ENCODE peak calls at places on chromosome 14, in five cellular contexts. V is hepatocyte, X is GM12878, Z is GM23338, C is MM.1S. H is an unnamed sample.

GRCh38 chr14:64200170-64200569 is 94.0 kb downstream of the ESR2 start:
- DNase-seq in V (peak; percentile 53), X (no peak), C (no peak), Z (peak; percentile 47), H (no peak)

GRCh38 chr14:42628591-42628990 is 1021.9 kb downstream of the LRFN5 start:
- DNase-seq in C (peak; percentile 9), Z (no peak), X (no peak), V (no peak), H (no peak)

GRCh38 chr14:96016761-96017160 is 22.4 kb upstream of the C14orf132 start:
- DNase-seq in V (peak; percentile 28), X (no peak), C (no peak), Z (no peak), H (no peak)

GRCh38 chr14:102943454-102943853 is 21.0 kb downstream of the AMN start:
- DNase-seq in C (no peak), V (no peak), X (no peak), Z (no peak), H (no peak)

GRCh38 chr14:50333010-50333409 is 20.9 kb downstream of the DMAC2L start:
- DNase-seq in X (no peak), V (no peak), Z (peak; percentile 20), C (no peak), H (peak; percentile 82)

GRCh38 chr14:32724864-32725550 is 213.7 kb upstream of the NPAS3 start:
- DNase-seq in Z (peak; percentile 15), X (no peak), C (no peak), V (peak; percentile 4), H (peak; percentile 40)

GRCh38 chr14:77988966-77989365 is 181.2 kb upstream of the NRXN3 start:
- DNase-seq in V (no peak), C (no peak), Z (no peak), X (no peak), H (peak; percentile 76)

GRCh38 chr14:50820786-50821185 is 10.2 kb downstream of the NIN start:
- DNase-seq in Z (no peak), V (no peak), X (no peak), C (no peak), H (no peak)

GRCh38 chr14:85471744-85472143 is 58.2 kb upstream of the FLRT2 start:
- DNase-seq in V (peak; percentile 32), C (no peak), Z (no peak), X (no peak), H (peak; percentile 76)

GRCh38 chr14:54547583-54547982 is 19.3 kb upstream of the SAMD4A start:
- DNase-seq in V (no peak), X (no peak), C (no peak), Z (no peak), H (no peak)

GRCh38 chr14:77074969-77075368 is 23.1 kb upstream of the CIPC start:
- DNase-seq in C (no peak), X (no peak), Z (no peak), V (no peak), H (no peak)

GRCh38 chr14:96676161-96676560 is 121.0 kb upstream of the VRK1 start:
- DNase-seq in Z (no peak), C (no peak), V (no peak), X (no peak), H (peak; percentile 59)

GRCh38 chr14:101062065-101062450 is 158.5 kb upstream of the RTL1 start:
- DNase-seq in Z (no peak), C (no peak), V (no peak), X (no peak), H (no peak)

GRCh38 chr14:21911877-21912276 is 238.3 kb upstream of the OR4E1 start:
- DNase-seq in Z (no peak), C (no peak), V (no peak), X (no peak), H (no peak)

DNA sequence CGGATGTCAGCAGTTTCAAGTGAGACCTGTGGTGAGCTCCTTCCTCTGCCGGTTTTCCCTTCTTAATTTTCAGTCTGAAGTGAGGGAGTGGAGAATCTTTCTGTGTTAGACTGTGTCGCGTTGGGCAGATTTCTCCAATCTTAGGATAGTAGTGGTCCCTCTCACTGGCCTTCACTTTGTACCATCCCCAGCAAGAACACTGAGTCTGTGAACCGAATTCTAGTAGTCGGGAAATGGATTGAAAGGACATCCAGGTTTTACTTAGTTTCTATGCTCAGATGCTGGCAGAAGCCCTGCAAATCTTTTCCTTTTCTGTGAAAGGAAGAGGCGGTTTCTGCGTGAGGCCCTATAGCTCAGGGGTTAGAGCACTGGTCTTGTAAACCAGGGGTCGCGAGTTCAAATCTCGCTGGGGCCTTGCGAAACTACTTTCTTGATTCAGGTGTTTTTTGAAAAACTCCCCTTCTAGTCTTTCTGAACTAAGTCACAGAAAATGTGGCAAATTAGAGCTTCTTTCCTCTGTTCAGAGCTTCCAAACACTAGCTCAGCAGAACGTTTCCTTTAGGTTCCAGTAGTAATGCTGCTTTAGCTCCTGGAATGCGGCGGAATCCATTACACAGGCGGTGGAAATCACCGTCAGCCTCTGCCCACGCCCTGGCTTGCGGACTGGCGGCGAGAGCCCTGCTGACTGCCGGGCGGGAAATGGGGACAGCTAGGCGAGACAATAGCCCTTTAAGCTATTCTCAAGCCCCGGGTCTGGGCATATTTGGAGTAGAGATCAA is 2.8 kb upstream of the RNASE4 start:
- DNase-seq in V (peak; percentile 94), Z (peak; percentile 92), C (peak; percentile 73), X (peak; percentile 89), H (peak; percentile 88)
- TF ChIP-seq EZH2 in V (no peak), Z (no peak), C (no peak), X (no peak), H (no peak)

GRCh38 chr14:94966868-94967267 is 190.5 kb downstream of the DICER1 start:
- DNase-seq in V (no peak), X (no peak), Z (no peak), C (no peak), H (no peak)
- H3K27ac ChIP-seq in V (no peak overlapping the region), X (no peak overlapping the region), Z (no peak overlapping the region), C (no peak overlapping the region), H (no peak overlapping the region)

DNA sequence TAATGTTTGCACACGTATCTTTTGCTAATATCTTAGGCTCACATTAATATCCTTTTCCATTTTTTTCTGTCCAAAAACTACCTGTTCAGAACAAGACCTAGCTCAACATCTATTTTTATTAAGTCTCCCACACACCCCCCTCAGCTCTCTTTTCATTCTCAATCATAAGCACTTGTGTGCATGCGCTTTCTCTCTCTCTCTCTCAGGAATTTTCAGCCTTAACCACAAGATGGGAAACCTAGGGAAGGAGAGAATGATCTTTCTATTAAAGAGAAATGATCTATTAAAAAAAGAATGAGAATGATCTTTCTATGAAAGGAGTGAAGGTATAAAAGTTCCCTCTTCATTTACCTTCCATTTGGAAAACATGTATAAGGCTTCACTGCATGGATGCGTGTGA is 39.7 kb upstream of the AP4S1 start:
- DNase-seq in Z (no peak), C (no peak), X (no peak), V (no peak), H (no peak)
- H3K79me2 ChIP-seq in Z (peaks cover 99% of the 10 kb centered on the region), C (peaks cover 30% of the 10 kb centered on the region), X (peaks cover 30% of the 10 kb centered on the region), V (peaks cover 100% of the 10 kb centered on the region), H (peaks cover 92% of the 10 kb centered on the region)

GRCh38 chr14:38207830-38208815 is at the start of gene SSTR1:
- DNase-seq in X (no peak), V (peak; percentile 84), Z (peak; percentile 68), C (no peak), H (no peak)
- TF ChIP-seq EZH2 in X (no peak), V (peak; percentile 31), Z (peak; percentile 87), C (no peak), H (no peak)

GRCh38 chr14:75341639-75342038 is 63.0 kb downstream of the FOS start:
- DNase-seq in Z (no peak), V (no peak), X (no peak), C (no peak), H (no peak)

GRCh38 chr14:75343914-75344313 is 65.3 kb downstream of the FOS start:
- DNase-seq in C (no peak), V (no peak), Z (no peak), X (no peak), H (no peak)

GRCh38 chr14:75342762-75343599 is 64.4 kb downstream of the FOS start:
- DNase-seq in V (no peak), Z (no peak), X (peak; percentile 57), C (no peak), H (no peak)

GRCh38 chr14:75339059-75339458 is 60.4 kb downstream of the FOS start:
- DNase-seq in C (no peak), V (no peak), X (no peak), Z (no peak), H (peak; percentile 9)

DNA sequence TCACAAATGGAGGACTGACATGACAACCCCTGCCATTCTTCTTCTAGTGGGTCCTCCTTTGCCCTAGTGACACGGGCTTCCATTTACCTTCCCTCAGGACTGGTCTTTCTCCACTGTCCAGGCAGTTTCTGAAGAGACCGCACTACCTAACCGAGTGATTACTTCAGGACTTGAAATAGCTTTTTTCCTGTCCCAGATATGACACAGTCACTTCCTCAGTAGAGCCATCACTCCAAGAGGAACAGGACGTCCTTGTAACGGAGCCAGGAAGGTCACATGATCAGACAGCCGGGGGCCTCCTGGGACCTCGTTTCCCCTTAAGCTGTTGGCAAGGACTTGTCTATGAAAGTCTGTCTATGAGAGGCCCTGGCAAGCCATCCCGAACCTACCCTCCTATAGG is 62.3 kb downstream of the FOS start:
- DNase-seq in C (no peak), Z (no peak), V (peak; percentile 16), X (no peak), H (no peak)
- H3K27ac ChIP-seq in C (no peak overlapping the region), Z (no peak overlapping the region), V (peak overlapping the region; percentile 80), X (peak overlapping the region; percentile 8), H (no peak overlapping the region)

DNA sequence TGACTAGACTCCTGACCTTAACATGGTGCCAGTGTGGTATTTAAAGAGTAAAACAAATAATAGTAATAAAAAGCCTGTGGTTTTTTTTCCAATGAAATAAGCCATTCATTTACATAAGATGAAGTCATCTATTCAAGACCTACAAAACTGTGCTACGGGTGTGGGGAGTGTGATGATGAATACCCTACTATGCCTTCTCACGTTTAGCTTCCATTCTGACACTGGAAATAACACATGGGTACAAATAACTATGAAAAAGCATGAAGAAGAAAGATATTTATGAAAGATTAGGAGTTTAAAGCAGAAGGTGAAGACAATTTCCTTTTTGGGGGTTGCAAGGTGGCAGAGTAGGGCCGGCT is 32.0 kb downstream of the EFCAB11 start:
- DNase-seq in X (no peak), V (no peak), C (no peak), Z (no peak), H (no peak)
- H3K79me2 ChIP-seq in X (no peaks in the 10 kb centered on the region), V (no peaks in the 10 kb centered on the region), C (no peaks in the 10 kb centered on the region), Z (no peaks in the 10 kb centered on the region), H (no peaks in the 10 kb centered on the region)

GRCh38 chr14:56810850-56811595 is 744 bp upstream of the OTX2 start:
- DNase-seq in Z (peak; percentile 79), V (no peak), X (no peak), C (no peak), H (no peak)

GRCh38 chr14:56810341-56810740 is at the start of gene OTX2:
- DNase-seq in Z (peak; percentile 50), C (no peak), V (no peak), X (no peak), H (no peak)

GRCh38 chr14:56808314-56809201 is 1.7 kb downstream of the OTX2 start:
- DNase-seq in V (peak; percentile 11), X (no peak), C (no peak), Z (peak; percentile 69), H (no peak)

GRCh38 chr14:56807586-56808168 is 2.6 kb downstream of the OTX2 start:
- DNase-seq in C (peak; percentile 12), V (no peak), X (no peak), Z (peak; percentile 41), H (no peak)

GRCh38 chr14:56809262-56810215 is 740 bp downstream of the OTX2 start:
- DNase-seq in V (no peak), C (no peak), X (no peak), Z (peak; percentile 64), H (no peak)
- TF ChIP-seq EZH2 in V (peak; percentile 80), C (no peak), X (no peak), Z (peak; percentile 88), H (peak; percentile 61)